ENCODE peak calls at places on chromosomes 5 and 9, in four cellular contexts. One of them, this sample, is unnamed.

GRCh38 chr5:31995011-31995410 is 179.1 kb downstream of the GOLPH3 start:
- DNase-seq in CD8-positive, alpha-beta memory T cell: no peak
- DNase-seq in A673: no peak
- DNase-seq in neural progenitor cell: no peak
- DNase-seq in this sample: no peak

GRCh38 chr9:116477584-116478141 is 209.4 kb upstream of the TRIM32 start:
- DNase-seq in A673: no peak
- DNase-seq in neural progenitor cell: no peak
- DNase-seq in CD8-positive, alpha-beta memory T cell: no peak
- DNase-seq in this sample: no peak

GRCh38 chr5:105168806-105169205 is 1606.2 kb upstream of the NUDT12 start:
- DNase-seq in neural progenitor cell: no peak
- DNase-seq in CD8-positive, alpha-beta memory T cell: no peak
- DNase-seq in A673: no peak
- DNase-seq in this sample: no peak

GRCh38 chr5:137061382-137061781 is 437.7 kb downstream of the SPOCK1 start:
- DNase-seq in neural progenitor cell: no peak
- DNase-seq in A673: no peak
- DNase-seq in CD8-positive, alpha-beta memory T cell: no peak
- DNase-seq in this sample: no peak

GRCh38 chr9:116238225-116238624 is 84.6 kb downstream of the PAPPA start:
- DNase-seq in CD8-positive, alpha-beta memory T cell: no peak
- DNase-seq in neural progenitor cell: no peak
- DNase-seq in A673: peak; percentile 25
- DNase-seq in this sample: no peak

GRCh38 chr9:105246656-105247162 is 2.3 kb downstream of the SLC44A1 start:
- DNase-seq in CD8-positive, alpha-beta memory T cell: no peak
- DNase-seq in A673: no peak
- DNase-seq in neural progenitor cell: no peak
- DNase-seq in this sample: no peak

GRCh38 chr5:61251874-61252642 is 80.0 kb upstream of the ZSWIM6 start:
- DNase-seq in CD8-positive, alpha-beta memory T cell: no peak
- DNase-seq in neural progenitor cell: no peak
- DNase-seq in A673: no peak
- DNase-seq in this sample: no peak

GRCh38 chr9:134591573-134591981 is 50.0 kb upstream of the COL5A1 start:
- DNase-seq in neural progenitor cell: no peak
- DNase-seq in CD8-positive, alpha-beta memory T cell: no peak
- DNase-seq in A673: no peak
- DNase-seq in this sample: no peak

GRCh38 chr5:107674655-107675054 is 3.9 kb upstream of the EFNA5 start:
- DNase-seq in A673: no peak
- DNase-seq in CD8-positive, alpha-beta memory T cell: no peak
- DNase-seq in neural progenitor cell: no peak
- DNase-seq in this sample: no peak

GRCh38 chr5:115542076-115542475 is 2.5 kb downstream of the FEM1C start:
- DNase-seq in neural progenitor cell: no peak
- DNase-seq in CD8-positive, alpha-beta memory T cell: no peak
- DNase-seq in A673: no peak
- DNase-seq in this sample: no peak

GRCh38 chr9:75239176-75239575 is 150.9 kb downstream of the OSTF1 start:
- DNase-seq in neural progenitor cell: no peak
- DNase-seq in CD8-positive, alpha-beta memory T cell: no peak
- DNase-seq in A673: peak; percentile 3
- DNase-seq in this sample: peak; percentile 20

GRCh38 chr9:5043381-5043780 is 58.3 kb downstream of the JAK2 start:
- DNase-seq in CD8-positive, alpha-beta memory T cell: no peak
- DNase-seq in neural progenitor cell: no peak
- DNase-seq in A673: no peak
- DNase-seq in this sample: no peak

GRCh38 chr9:134302130-134302817 is 24.0 kb upstream of the RXRA start:
- DNase-seq in CD8-positive, alpha-beta memory T cell: no peak
- DNase-seq in neural progenitor cell: no peak
- DNase-seq in A673: no peak
- DNase-seq in this sample: no peak

GRCh38 chr5:153613143-153613542 is 122.7 kb downstream of the GRIA1 start:
- DNase-seq in neural progenitor cell: no peak
- DNase-seq in A673: no peak
- DNase-seq in CD8-positive, alpha-beta memory T cell: no peak
- DNase-seq in this sample: no peak

GRCh38 chr5:154002093-154002492 is 36.6 kb downstream of the FAM114A2 start:
- DNase-seq in neural progenitor cell: no peak
- DNase-seq in CD8-positive, alpha-beta memory T cell: no peak
- DNase-seq in A673: peak; percentile 31
- DNase-seq in this sample: no peak

GRCh38 chr5:36613771-36614656 is 7.6 kb downstream of the SLC1A3 start:
- DNase-seq in CD8-positive, alpha-beta memory T cell: no peak
- DNase-seq in A673: no peak
- DNase-seq in neural progenitor cell: no peak
- DNase-seq in this sample: no peak

GRCh38 chr9:87122947-87123685 is 175.8 kb upstream of the GAS1 start:
- DNase-seq in CD8-positive, alpha-beta memory T cell: no peak
- DNase-seq in neural progenitor cell: no peak
- DNase-seq in A673: no peak
- DNase-seq in this sample: no peak

GRCh38 chr9:28056466-28056865 is 483.2 kb upstream of the C9orf72 start:
- DNase-seq in A673: no peak
- DNase-seq in CD8-positive, alpha-beta memory T cell: no peak
- DNase-seq in neural progenitor cell: no peak
- DNase-seq in this sample: no peak

GRCh38 chr9:8734760-8735159 is 935.2 kb upstream of the DMAC1 start:
- DNase-seq in neural progenitor cell: peak; percentile 24
- DNase-seq in A673: no peak
- DNase-seq in CD8-positive, alpha-beta memory T cell: no peak
- DNase-seq in this sample: no peak

GRCh38 chr5:8756498-8757084 is 789.3 kb downstream of the SEMA5A start:
- DNase-seq in A673: no peak
- DNase-seq in CD8-positive, alpha-beta memory T cell: no peak
- DNase-seq in neural progenitor cell: peak; percentile 71
- DNase-seq in this sample: peak; percentile 28

GRCh38 chr5:96823900-96824351 is 16.2 kb upstream of the ERAP1 start:
- DNase-seq in neural progenitor cell: no peak
- DNase-seq in A673: no peak
- DNase-seq in CD8-positive, alpha-beta memory T cell: no peak
- DNase-seq in this sample: no peak

GRCh38 chr9:133493428-133493827 is 14.5 kb upstream of the SLC2A6 start:
- DNase-seq in neural progenitor cell: no peak
- DNase-seq in CD8-positive, alpha-beta memory T cell: no peak
- DNase-seq in A673: no peak
- DNase-seq in this sample: no peak

GRCh38 chr5:103587185-103587748 is 24.7 kb upstream of the NUDT12 start:
- DNase-seq in CD8-positive, alpha-beta memory T cell: no peak
- DNase-seq in neural progenitor cell: peak; percentile 11
- DNase-seq in A673: peak; percentile 65
- DNase-seq in this sample: no peak

GRCh38 chr9:123421801-123422455 is 65.9 kb downstream of the CRB2 start:
- DNase-seq in A673: no peak
- DNase-seq in neural progenitor cell: no peak
- DNase-seq in CD8-positive, alpha-beta memory T cell: no peak
- DNase-seq in this sample: no peak

GRCh38 chr5:9533577-9534334 is 12.1 kb downstream of the SEMA5A start:
- DNase-seq in A673: no peak
- DNase-seq in CD8-positive, alpha-beta memory T cell: no peak
- DNase-seq in neural progenitor cell: no peak
- DNase-seq in this sample: no peak

GRCh38 chr5:77741608-77742007 is 34.5 kb downstream of the TBCA start:
- DNase-seq in CD8-positive, alpha-beta memory T cell: no peak
- DNase-seq in A673: no peak
- DNase-seq in neural progenitor cell: no peak
- DNase-seq in this sample: no peak

GRCh38 chr5:168951341-168951740 is 349.6 kb downstream of the SLIT3 start:
- DNase-seq in neural progenitor cell: no peak
- DNase-seq in CD8-positive, alpha-beta memory T cell: no peak
- DNase-seq in A673: no peak
- DNase-seq in this sample: no peak

GRCh38 chr5:149203896-149204544 is 62.7 kb downstream of the ABLIM3 start:
- DNase-seq in A673: no peak
- DNase-seq in neural progenitor cell: no peak
- DNase-seq in CD8-positive, alpha-beta memory T cell: no peak
- DNase-seq in this sample: no peak

GRCh38 chr9:36725777-36726356 is 153.2 kb downstream of the MELK start:
- DNase-seq in A673: peak; percentile 35
- DNase-seq in CD8-positive, alpha-beta memory T cell: no peak
- DNase-seq in neural progenitor cell: peak; percentile 57
- DNase-seq in this sample: no peak
- H3K4me3 ChIP-seq in A673: no peak overlapping the region
- H3K4me3 ChIP-seq in CD8-positive, alpha-beta memory T cell: no peak overlapping the region
- H3K4me3 ChIP-seq in neural progenitor cell: no peak overlapping the region
- H3K4me3 ChIP-seq in this sample: no peak overlapping the region

DNA sequence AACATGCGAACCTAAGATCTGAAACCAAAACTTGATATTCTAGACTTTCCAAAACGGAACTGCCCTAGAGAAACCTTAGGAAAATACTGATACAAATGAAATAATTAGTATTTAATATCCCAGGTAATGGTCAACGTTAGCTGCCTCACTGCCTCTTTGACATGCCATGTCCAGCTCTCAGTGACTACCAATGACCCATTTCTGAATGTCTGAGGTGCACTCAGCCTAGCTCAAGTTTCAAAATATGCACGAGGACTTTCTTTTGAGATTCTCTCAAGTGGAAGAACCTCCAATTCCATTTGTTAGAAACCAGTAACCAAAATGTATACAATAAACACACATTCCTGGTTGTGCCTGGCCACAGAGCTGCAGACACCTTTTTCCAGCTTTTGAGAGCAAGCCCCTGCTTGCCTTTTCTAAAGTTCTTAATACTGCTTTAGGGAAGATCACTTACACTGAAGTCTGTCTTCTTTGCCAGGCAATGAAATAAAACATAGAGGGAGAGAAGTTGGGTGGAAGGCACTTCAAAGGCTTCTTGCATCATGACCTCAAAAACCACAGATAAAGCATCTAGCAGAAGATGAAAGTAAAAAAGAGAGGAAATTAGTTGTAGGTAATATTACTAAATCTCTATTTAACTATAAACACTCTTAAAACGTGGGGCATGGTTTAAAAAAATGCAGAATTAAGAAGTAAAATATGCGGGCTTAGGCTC is 87.9 kb downstream of the MRPS27 start:
- DNase-seq in neural progenitor cell: no peak
- DNase-seq in CD8-positive, alpha-beta memory T cell: no peak
- DNase-seq in A673: no peak
- DNase-seq in this sample: peak; percentile 82
- H3K4me3 ChIP-seq in neural progenitor cell: no peak overlapping the region
- H3K4me3 ChIP-seq in CD8-positive, alpha-beta memory T cell: peak overlapping the region; percentile 19
- H3K4me3 ChIP-seq in A673: no peak overlapping the region
- H3K4me3 ChIP-seq in this sample: no peak overlapping the region

DNA sequence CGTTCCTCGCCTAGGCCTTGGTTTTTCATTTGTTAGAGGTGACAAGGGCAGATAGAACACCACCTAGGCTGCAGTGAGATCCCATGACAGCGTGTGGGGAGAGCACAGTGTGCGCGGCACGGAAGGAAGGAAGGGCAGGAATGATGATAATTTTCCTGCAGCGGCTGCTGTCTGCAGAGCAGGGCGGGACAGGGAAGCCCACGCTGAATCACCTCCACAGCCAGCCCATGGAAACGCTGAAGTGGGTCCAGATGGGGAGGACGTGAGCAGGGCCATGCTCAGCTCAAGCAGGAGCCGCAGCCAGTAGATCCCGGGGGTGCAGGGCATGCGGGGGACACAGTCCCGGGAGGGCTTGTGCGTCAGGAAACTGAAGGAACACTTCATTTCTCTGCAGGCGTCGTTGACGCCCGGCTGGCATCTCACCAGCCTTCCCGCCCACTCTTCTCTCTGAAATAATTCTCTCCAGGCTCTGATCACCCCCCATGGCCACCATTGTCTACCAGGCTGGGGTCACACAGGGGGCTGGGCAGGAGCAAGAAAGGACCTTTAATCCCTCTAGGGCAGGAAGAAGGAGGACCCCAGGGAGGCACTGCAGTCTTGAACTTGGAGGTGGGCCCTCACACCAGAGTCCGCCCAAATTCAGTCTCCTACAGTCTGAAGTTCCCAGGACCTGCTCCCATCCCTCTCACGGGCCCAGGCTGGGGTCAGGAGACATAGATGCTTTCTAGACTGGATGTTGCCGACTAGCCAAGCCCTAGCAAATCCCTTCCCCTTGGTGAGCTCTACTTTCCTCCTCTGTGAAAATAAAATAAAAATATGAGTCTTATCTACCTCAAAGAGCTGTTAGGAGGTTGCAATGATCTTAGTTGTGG is 20.9 kb upstream of the SYNPO start:
- DNase-seq in CD8-positive, alpha-beta memory T cell: no peak
- DNase-seq in neural progenitor cell: no peak
- DNase-seq in A673: peak; percentile 64
- DNase-seq in this sample: no peak
- H3K4me3 ChIP-seq in CD8-positive, alpha-beta memory T cell: no peak overlapping the region
- H3K4me3 ChIP-seq in neural progenitor cell: no peak overlapping the region
- H3K4me3 ChIP-seq in A673: no peak overlapping the region
- H3K4me3 ChIP-seq in this sample: no peak overlapping the region

DNA sequence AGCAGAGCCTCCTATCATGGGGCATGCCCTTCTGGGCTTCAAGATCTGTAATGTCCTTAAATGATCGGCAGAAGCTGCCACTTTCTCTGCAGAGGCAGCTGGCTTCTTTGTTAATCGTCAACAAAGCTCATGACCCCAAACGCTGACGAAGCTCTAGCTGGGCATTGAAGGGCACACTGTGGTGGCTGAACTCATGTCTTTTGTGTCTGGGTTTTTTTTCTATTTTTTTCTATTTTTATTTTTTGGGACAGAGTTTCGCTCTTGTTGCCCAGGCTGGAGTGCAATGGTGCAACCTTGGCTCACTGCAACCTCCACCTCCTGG is 65.2 kb upstream of the ASS1 start:
- DNase-seq in A673: no peak
- DNase-seq in neural progenitor cell: no peak
- DNase-seq in CD8-positive, alpha-beta memory T cell: no peak
- DNase-seq in this sample: no peak
- H3K4me3 ChIP-seq in A673: no peak overlapping the region
- H3K4me3 ChIP-seq in neural progenitor cell: no peak overlapping the region
- H3K4me3 ChIP-seq in CD8-positive, alpha-beta memory T cell: no peak overlapping the region
- H3K4me3 ChIP-seq in this sample: no peak overlapping the region

DNA sequence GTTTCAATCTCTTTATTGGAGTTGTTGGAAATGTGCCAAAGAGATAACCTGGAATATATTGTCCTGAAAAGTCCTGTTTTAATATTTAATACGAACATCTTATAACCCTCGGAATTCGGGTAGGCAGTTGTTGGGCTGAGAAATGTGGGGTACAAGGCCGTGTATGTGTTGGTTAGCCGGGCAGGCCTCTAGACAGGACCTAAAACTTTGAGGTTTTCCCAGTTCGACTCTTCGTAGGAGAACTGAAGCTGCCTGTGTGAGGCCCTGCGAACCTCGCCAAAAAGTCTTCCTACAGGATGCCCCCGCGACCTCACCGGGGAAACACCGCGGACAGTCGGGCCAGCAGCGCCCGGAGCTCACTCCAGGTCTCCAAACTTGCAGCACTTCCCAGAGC is 583 bp upstream of the TJP2 start:
- DNase-seq in CD8-positive, alpha-beta memory T cell: no peak
- DNase-seq in A673: no peak
- DNase-seq in neural progenitor cell: no peak
- DNase-seq in this sample: no peak
- H3K4me3 ChIP-seq in CD8-positive, alpha-beta memory T cell: peak overlapping the region; percentile 36
- H3K4me3 ChIP-seq in A673: peak overlapping the region; percentile 56
- H3K4me3 ChIP-seq in neural progenitor cell: peak overlapping the region; percentile 71
- H3K4me3 ChIP-seq in this sample: peak overlapping the region; percentile 68